ENCODE peak calls at places on chromosome X, in four cellular contexts. P is HepG2; U is stimulated activated CD8-positive, alpha-beta memory T cell treated with anti-CD3 and anti-CD28 coated beads, Interleukin-15, amount 100 ng/mL, for 1 hour; Y is T-helper 22 cell. S is an unnamed sample.

GRCh38 chrX:10074241-10074941 is 82.4 kb upstream of the CLCN4 start:
- DNase-seq in Y (no peak), U (no peak), P (no peak), S (no peak)

GRCh38 chrX:24482823-24483410 is 17.8 kb downstream of the PDK3 start:
- DNase-seq in Y (no peak), U (no peak), P (no peak), S (no peak)

GRCh38 chrX:319579-320125 is 1.1 kb upstream of the GTPBP6 start:
- DNase-seq in Y (no peak), U (no peak), P (no peak), S (no peak)

GRCh38 chrX:136021903-136022302 is 36.7 kb downstream of the SLC9A6 start:
- DNase-seq in P (no peak), Y (no peak), U (no peak), S (no peak)

GRCh38 chrX:55342533-55343501 is 78.1 kb upstream of the PAGE3 start:
- DNase-seq in Y (peak; percentile 9), U (no peak), P (peak; percentile 3), S (peak; percentile 33)

GRCh38 chrX:25175743-25176142 is 160.0 kb upstream of the ARX start:
- DNase-seq in P (no peak), U (no peak), Y (no peak), S (no peak)

GRCh38 chrX:78105944-78106650 is 2.0 kb downstream of the PGK1 start:
- DNase-seq in U (no peak), Y (peak; percentile 30), P (no peak), S (no peak)

GRCh38 chrX:118974088-118974907 is at the start of gene LONRF3:
- DNase-seq in U (peak; percentile 25), P (peak; percentile 58), Y (peak; percentile 55), S (peak; percentile 64)

GRCh38 chrX:21873063-21873785 is 17.4 kb downstream of the YY2 start:
- DNase-seq in Y (no peak), P (no peak), U (no peak), S (no peak)

GRCh38 chrX:118025193-118025592 is 91.4 kb downstream of the KLHL13 start:
- DNase-seq in U (no peak), P (no peak), Y (no peak), S (peak; percentile 0)

GRCh38 chrX:1751781-1752180 is 136.9 kb downstream of the ASMT start:
- DNase-seq in U (no peak), Y (no peak), P (no peak), S (no peak)

GRCh38 chrX:151792505-151792904 is 58.0 kb downstream of the CNGA2 start:
- DNase-seq in Y (no peak), U (no peak), P (no peak), S (no peak)

GRCh38 chrX:56765816-56766553 is 36.9 kb downstream of the NBDY start:
- DNase-seq in Y (no peak), P (no peak), U (no peak), S (no peak)